ENCODE peak calls at places on chromosome 17, in six cellular contexts. One of them, this sample, is unnamed. For H3K36me3, the result is how much of the 10 kb centered on the place peaks cover.

GRCh38 chr17:69960755-69961154 is 114.3 kb upstream of the KCNJ16 start:
- DNase-seq in H1: no peak
- DNase-seq in endothelial cell of umbilical vein: no peak
- DNase-seq in GM12878: no peak
- DNase-seq in HepG2: no peak
- DNase-seq in K562: no peak
- DNase-seq in this sample: no peak

GRCh38 chr17:65674246-65675045 is 113.0 kb upstream of the AXIN2 start:
- DNase-seq in H1: no peak
- DNase-seq in endothelial cell of umbilical vein: peak
- DNase-seq in GM12878: no peak
- DNase-seq in HepG2: no peak
- DNase-seq in K562: no peak
- DNase-seq in this sample: no peak

GRCh38 chr17:17076066-17076465 is 33.8 kb downstream of the MPRIP start:
- DNase-seq in H1: no peak
- DNase-seq in endothelial cell of umbilical vein: no peak
- DNase-seq in GM12878: no peak
- DNase-seq in HepG2: no peak
- DNase-seq in K562: no peak
- DNase-seq in this sample: no peak

GRCh38 chr17:7914771-7915610 is 1.1 kb downstream of the RNF227 start:
- DNase-seq in H1: no peak
- DNase-seq in endothelial cell of umbilical vein: peak
- DNase-seq in GM12878: no peak
- DNase-seq in HepG2: no peak
- DNase-seq in K562: no peak
- DNase-seq in this sample: no peak

GRCh38 chr17:60161598-60162330 is 12.0 kb downstream of the CA4 start:
- DNase-seq in H1: peak
- DNase-seq in endothelial cell of umbilical vein: peak
- DNase-seq in GM12878: no peak
- DNase-seq in HepG2: no peak
- DNase-seq in K562: peak
- DNase-seq in this sample: no peak

GRCh38 chr17:15479697-15480096 is 12.3 kb upstream of the CDRT4 start:
- DNase-seq in H1: no peak
- DNase-seq in endothelial cell of umbilical vein: peak
- DNase-seq in GM12878: no peak
- DNase-seq in HepG2: peak
- DNase-seq in K562: no peak
- DNase-seq in this sample: peak

GRCh38 chr17:78407387-78407990 is 29.0 kb downstream of the PGS1 start:
- DNase-seq in H1: no peak
- DNase-seq in endothelial cell of umbilical vein: no peak
- DNase-seq in GM12878: no peak
- DNase-seq in HepG2: no peak
- DNase-seq in K562: no peak
- DNase-seq in this sample: no peak

GRCh38 chr17:55577011-55577586 is 65.8 kb upstream of the SMIM36 start:
- DNase-seq in H1: no peak
- DNase-seq in endothelial cell of umbilical vein: peak
- DNase-seq in GM12878: peak
- DNase-seq in HepG2: no peak
- DNase-seq in K562: peak
- DNase-seq in this sample: no peak

GRCh38 chr17:75315541-75316243 is 26.5 kb upstream of the SLC25A19 start:
- DNase-seq in H1: no peak
- DNase-seq in endothelial cell of umbilical vein: no peak
- DNase-seq in GM12878: no peak
- DNase-seq in HepG2: no peak
- DNase-seq in K562: no peak
- DNase-seq in this sample: no peak

GRCh38 chr17:76500074-76500744 is 1.0 kb downstream of the RHBDF2 start:
- DNase-seq in H1: no peak
- DNase-seq in endothelial cell of umbilical vein: no peak
- DNase-seq in GM12878: no peak
- DNase-seq in HepG2: no peak
- DNase-seq in K562: no peak
- DNase-seq in this sample: no peak

GRCh38 chr17:39769974-39770587 is 32.3 kb downstream of the GRB7 start:
- DNase-seq in H1: no peak
- DNase-seq in endothelial cell of umbilical vein: no peak
- DNase-seq in GM12878: peak
- DNase-seq in HepG2: peak
- DNase-seq in K562: no peak
- DNase-seq in this sample: peak

DNA sequence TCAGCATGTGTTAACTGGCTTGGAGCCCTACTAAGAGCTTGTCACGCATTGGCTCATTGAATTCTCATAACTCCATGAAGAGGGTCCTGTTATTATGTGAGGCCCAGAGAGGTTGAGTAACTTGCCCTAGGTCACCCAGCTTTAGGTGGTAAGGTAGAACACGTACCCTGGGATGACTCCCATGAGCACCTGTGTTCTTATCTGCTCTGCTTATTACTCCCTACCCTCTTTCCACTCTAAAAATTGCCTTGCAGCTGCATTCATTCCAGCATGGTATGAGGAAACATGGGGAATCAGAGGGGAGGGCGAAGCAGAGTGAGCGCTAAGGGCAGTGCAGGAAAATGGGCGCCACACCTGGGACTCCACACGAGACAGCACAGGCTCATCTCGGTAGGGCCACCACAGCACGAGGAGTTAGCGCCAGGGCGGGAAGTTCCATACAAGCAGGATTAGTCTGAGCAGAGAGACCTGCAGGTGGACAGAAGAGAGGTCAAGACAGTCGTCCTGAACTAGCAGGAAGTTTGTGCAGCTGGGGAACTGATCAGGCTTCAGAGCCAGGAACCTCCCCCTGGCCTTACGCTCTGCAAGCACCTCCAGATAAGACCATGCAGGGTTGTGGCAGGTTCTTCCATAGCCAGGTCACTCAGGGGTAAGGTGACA is 10.1 kb downstream of the COPZ2 start:
- DNase-seq in H1: no peak
- DNase-seq in endothelial cell of umbilical vein: no peak
- DNase-seq in GM12878: no peak
- DNase-seq in HepG2: no peak
- DNase-seq in K562: peak
- DNase-seq in this sample: no peak
- H3K36me3 ChIP-seq in H1: under half
- H3K36me3 ChIP-seq in endothelial cell of umbilical vein: under half
- H3K36me3 ChIP-seq in GM12878: under half
- H3K36me3 ChIP-seq in HepG2: under half
- H3K36me3 ChIP-seq in K562: under half
- H3K36me3 ChIP-seq in this sample: under half

DNA sequence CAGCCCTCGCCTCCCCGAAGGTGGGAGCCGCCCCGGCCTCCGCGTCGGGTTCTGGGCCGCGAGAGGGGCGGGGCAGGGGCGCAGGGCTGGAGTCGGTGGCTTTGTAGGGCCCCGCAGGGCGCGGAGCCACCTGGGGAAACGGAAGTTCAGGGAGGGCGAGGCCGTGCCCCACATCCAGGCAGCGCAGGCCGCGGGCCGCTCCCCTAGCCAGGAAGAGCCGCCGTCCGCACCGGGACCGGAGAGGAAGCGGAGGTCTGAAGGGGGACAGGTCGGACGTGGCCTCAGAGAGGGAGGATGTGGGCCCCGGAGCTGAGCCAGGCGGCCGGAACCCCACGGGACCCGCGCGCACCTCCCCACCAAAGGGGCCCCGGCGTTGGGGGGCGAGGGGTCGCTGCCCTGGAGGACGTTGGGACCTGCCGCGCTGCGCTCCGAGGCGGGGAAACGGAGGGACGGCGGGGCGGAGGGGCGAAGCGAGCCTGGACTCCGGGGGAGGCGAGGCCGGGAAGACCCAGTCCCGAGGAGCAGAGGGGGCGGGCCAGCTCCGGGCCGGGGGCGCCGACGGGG is 482 bp upstream of the SLC16A3 start:
- DNase-seq in H1: peak
- DNase-seq in endothelial cell of umbilical vein: peak
- DNase-seq in GM12878: no peak
- DNase-seq in HepG2: no peak
- DNase-seq in K562: no peak
- DNase-seq in this sample: no peak
- TF ChIP-seq POLR2A in H1: no peak
- TF ChIP-seq POLR2A in endothelial cell of umbilical vein: no peak
- TF ChIP-seq POLR2A in GM12878: peak
- TF ChIP-seq POLR2A in HepG2: no peak
- TF ChIP-seq POLR2A in K562: no peak
- TF ChIP-seq POLR2A in this sample: no peak

GRCh38 chr17:50707296-50708049 is at the start of gene ANKRD40:
- DNase-seq in H1: peak
- DNase-seq in endothelial cell of umbilical vein: peak
- DNase-seq in GM12878: peak
- DNase-seq in HepG2: peak
- DNase-seq in K562: peak
- DNase-seq in this sample: peak

GRCh38 chr17:50710650-50711049 is 2.9 kb upstream of the ANKRD40 start:
- DNase-seq in H1: no peak
- DNase-seq in endothelial cell of umbilical vein: no peak
- DNase-seq in GM12878: no peak
- DNase-seq in HepG2: no peak
- DNase-seq in K562: no peak
- DNase-seq in this sample: no peak

GRCh38 chr17:50710025-50710424 is 2.3 kb upstream of the ANKRD40 start:
- DNase-seq in H1: no peak
- DNase-seq in endothelial cell of umbilical vein: no peak
- DNase-seq in GM12878: no peak
- DNase-seq in HepG2: no peak
- DNase-seq in K562: no peak
- DNase-seq in this sample: no peak

GRCh38 chr17:50712641-50713296 is 5.1 kb upstream of the ANKRD40 start:
- DNase-seq in H1: no peak
- DNase-seq in endothelial cell of umbilical vein: no peak
- DNase-seq in GM12878: no peak
- DNase-seq in HepG2: no peak
- DNase-seq in K562: no peak
- DNase-seq in this sample: no peak

GRCh38 chr17:50708050-50709000 is 611 bp upstream of the ANKRD40 start:
- DNase-seq in H1: no peak
- DNase-seq in endothelial cell of umbilical vein: peak
- DNase-seq in GM12878: peak
- DNase-seq in HepG2: no peak
- DNase-seq in K562: peak
- DNase-seq in this sample: no peak
- TF ChIP-seq MAX in H1: no peak
- TF ChIP-seq MAX in endothelial cell of umbilical vein: no peak
- TF ChIP-seq MAX in GM12878: no peak
- TF ChIP-seq MAX in HepG2: no peak
- TF ChIP-seq MAX in K562: no peak
- TF ChIP-seq MAX in this sample: no peak

GRCh38 chr17:18101828-18102227 is 6.7 kb upstream of the MYO15A start:
- DNase-seq in H1: no peak
- DNase-seq in endothelial cell of umbilical vein: no peak
- DNase-seq in GM12878: no peak
- DNase-seq in HepG2: no peak
- DNase-seq in K562: no peak
- DNase-seq in this sample: no peak
- H3K36me3 ChIP-seq in H1: under half
- H3K36me3 ChIP-seq in endothelial cell of umbilical vein: under half
- H3K36me3 ChIP-seq in GM12878: under half
- H3K36me3 ChIP-seq in HepG2: under half
- H3K36me3 ChIP-seq in K562: half or more
- H3K36me3 ChIP-seq in this sample: under half

DNA sequence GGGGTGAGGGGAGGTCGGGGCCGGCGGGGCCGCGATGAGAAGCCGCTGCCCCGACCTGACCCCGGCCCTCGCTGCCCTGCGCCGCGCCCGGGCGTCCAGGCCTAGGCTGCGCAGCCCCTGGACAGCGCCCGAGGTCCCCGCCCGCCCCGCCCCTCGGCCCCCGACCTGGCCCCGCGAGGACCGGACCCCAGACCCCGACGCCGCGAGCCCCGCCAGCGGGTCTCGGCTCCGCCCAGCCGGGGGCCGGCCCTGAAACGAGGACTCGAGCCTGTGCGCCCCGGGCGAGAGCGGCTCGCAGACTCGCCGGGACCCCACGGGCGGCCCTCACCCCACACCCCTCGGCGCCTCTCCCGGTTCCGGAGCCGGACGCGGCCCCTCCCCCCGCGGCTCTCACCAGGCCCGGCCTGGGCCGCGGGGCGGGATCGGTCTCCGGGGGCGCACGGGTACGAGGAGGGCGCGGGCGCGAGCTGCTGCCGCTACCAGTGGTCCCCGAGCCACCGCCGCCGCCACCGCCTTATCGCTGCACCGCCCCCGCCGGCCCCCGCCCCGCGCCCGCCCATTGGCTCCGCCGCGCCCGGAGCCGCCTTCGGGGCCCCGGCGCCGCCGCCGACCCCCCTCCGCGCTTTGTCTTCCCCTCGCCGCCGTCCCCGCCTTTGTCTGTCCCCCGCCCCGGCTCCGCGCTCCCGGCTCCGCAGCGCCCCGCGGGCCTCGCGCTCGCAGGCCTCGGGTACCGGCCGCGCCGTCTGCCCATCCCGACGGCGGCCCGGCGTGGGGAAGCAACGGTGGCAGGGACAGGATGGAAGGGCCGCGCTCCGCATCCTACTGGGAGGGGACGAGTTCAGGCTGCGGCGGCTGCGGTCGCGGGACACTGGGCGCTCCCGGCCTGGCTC is at the start of gene LIMD2:
- DNase-seq in H1: peak
- DNase-seq in endothelial cell of umbilical vein: peak
- DNase-seq in GM12878: no peak
- DNase-seq in HepG2: no peak
- DNase-seq in K562: peak
- DNase-seq in this sample: no peak
- TF ChIP-seq POLR2A in H1: peak
- TF ChIP-seq POLR2A in endothelial cell of umbilical vein: peak
- TF ChIP-seq POLR2A in GM12878: peak
- TF ChIP-seq POLR2A in HepG2: no peak
- TF ChIP-seq POLR2A in K562: no peak
- TF ChIP-seq POLR2A in this sample: no peak

This sample was measured in HCT116.